ENCODE peak calls at places on chromosomes 7 and 10, in six cellular contexts. One of them, this sample, is unnamed.

GRCh38 chr10:121679916-121680315 is 81.7 kb upstream of the FGFR2 start:
- DNase-seq in kidney tubule cell: no peak
- DNase-seq in SW480: no peak
- DNase-seq in progenitor cell of endocrine pancreas: no peak
- DNase-seq in HCT116: no peak
- DNase-seq in aorta: no peak
- DNase-seq in this sample: no peak

GRCh38 chr10:11819027-11819426 is 4.1 kb upstream of the PROSER2 start:
- DNase-seq in kidney tubule cell: no peak
- DNase-seq in SW480: no peak
- DNase-seq in progenitor cell of endocrine pancreas: no peak
- DNase-seq in HCT116: no peak
- DNase-seq in aorta: no peak
- DNase-seq in this sample: no peak

GRCh38 chr7:41674505-41675023 is 28.3 kb downstream of the INHBA start:
- DNase-seq in kidney tubule cell: no peak
- DNase-seq in SW480: no peak
- DNase-seq in progenitor cell of endocrine pancreas: no peak
- DNase-seq in HCT116: no peak
- DNase-seq in aorta: no peak
- DNase-seq in this sample: no peak

GRCh38 chr10:110646417-110647135 is 2.4 kb downstream of the RBM20 start:
- DNase-seq in kidney tubule cell: no peak
- DNase-seq in SW480: peak; percentile 92
- DNase-seq in progenitor cell of endocrine pancreas: no peak
- DNase-seq in HCT116: no peak
- DNase-seq in aorta: no peak
- DNase-seq in this sample: no peak

GRCh38 chr10:69215405-69216176 is 4.5 kb upstream of the HKDC1 start:
- DNase-seq in kidney tubule cell: no peak
- DNase-seq in SW480: no peak
- DNase-seq in progenitor cell of endocrine pancreas: no peak
- DNase-seq in HCT116: no peak
- DNase-seq in aorta: no peak
- DNase-seq in this sample: no peak

GRCh38 chr7:94311545-94311944 is 83.2 kb upstream of the COL1A2 start:
- DNase-seq in kidney tubule cell: no peak
- DNase-seq in SW480: no peak
- DNase-seq in progenitor cell of endocrine pancreas: no peak
- DNase-seq in HCT116: no peak
- DNase-seq in aorta: no peak
- DNase-seq in this sample: no peak

GRCh38 chr7:32072397-32072796 is 2.2 kb upstream of the PDE1C start:
- DNase-seq in kidney tubule cell: no peak
- DNase-seq in SW480: no peak
- DNase-seq in progenitor cell of endocrine pancreas: no peak
- DNase-seq in HCT116: no peak
- DNase-seq in aorta: no peak
- DNase-seq in this sample: no peak

GRCh38 chr7:140231779-140232491 is 55.2 kb upstream of the KDM7A start:
- DNase-seq in kidney tubule cell: peak; percentile 12
- DNase-seq in SW480: peak; percentile 98
- DNase-seq in progenitor cell of endocrine pancreas: no peak
- DNase-seq in HCT116: no peak
- DNase-seq in aorta: no peak
- DNase-seq in this sample: no peak

GRCh38 chr7:106425017-106425719 is 140.4 kb upstream of the NAMPT start:
- DNase-seq in kidney tubule cell: peak; percentile 98
- DNase-seq in SW480: peak; percentile 26
- DNase-seq in progenitor cell of endocrine pancreas: no peak
- DNase-seq in HCT116: no peak
- DNase-seq in aorta: peak; percentile 86
- DNase-seq in this sample: no peak

GRCh38 chr10:115909037-115909436 is 364.0 kb downstream of the GFRA1 start:
- DNase-seq in kidney tubule cell: no peak
- DNase-seq in SW480: no peak
- DNase-seq in progenitor cell of endocrine pancreas: no peak
- DNase-seq in HCT116: no peak
- DNase-seq in aorta: no peak
- DNase-seq in this sample: no peak

GRCh38 chr10:3484306-3485187 is 300.5 kb downstream of the KLF6 start:
- DNase-seq in kidney tubule cell: peak; percentile 27
- DNase-seq in SW480: no peak
- DNase-seq in progenitor cell of endocrine pancreas: no peak
- DNase-seq in HCT116: no peak
- DNase-seq in aorta: no peak
- DNase-seq in this sample: no peak

GRCh38 chr10:76523798-76524231 is 1092.4 kb downstream of the LRMDA start:
- DNase-seq in kidney tubule cell: no peak
- DNase-seq in SW480: no peak
- DNase-seq in progenitor cell of endocrine pancreas: no peak
- DNase-seq in HCT116: no peak
- DNase-seq in aorta: no peak
- DNase-seq in this sample: no peak

GRCh38 chr7:150830957-150831356 is 21.4 kb upstream of the AOC1 start:
- DNase-seq in kidney tubule cell: no peak
- DNase-seq in SW480: peak; percentile 95
- DNase-seq in progenitor cell of endocrine pancreas: no peak
- DNase-seq in HCT116: no peak
- DNase-seq in aorta: no peak
- DNase-seq in this sample: peak; percentile 94

GRCh38 chr10:94383515-94383914 is 18.8 kb upstream of the TBC1D12 start:
- DNase-seq in kidney tubule cell: no peak
- DNase-seq in SW480: no peak
- DNase-seq in progenitor cell of endocrine pancreas: no peak
- DNase-seq in HCT116: no peak
- DNase-seq in aorta: no peak
- DNase-seq in this sample: no peak

GRCh38 chr10:28777911-28778310 is 100.6 kb downstream of the BAMBI start:
- DNase-seq in kidney tubule cell: peak; percentile 55
- DNase-seq in SW480: no peak
- DNase-seq in progenitor cell of endocrine pancreas: no peak
- DNase-seq in HCT116: no peak
- DNase-seq in aorta: no peak
- DNase-seq in this sample: no peak

GRCh38 chr7:86437951-86438450 is 205.7 kb upstream of the GRM3 start:
- DNase-seq in kidney tubule cell: no peak
- DNase-seq in SW480: no peak
- DNase-seq in progenitor cell of endocrine pancreas: no peak
- DNase-seq in HCT116: no peak
- DNase-seq in aorta: no peak
- DNase-seq in this sample: no peak

GRCh38 chr7:105439174-105439893 is 50.6 kb upstream of the SRPK2 start:
- DNase-seq in kidney tubule cell: peak; percentile 97
- DNase-seq in SW480: peak; percentile 79
- DNase-seq in progenitor cell of endocrine pancreas: no peak
- DNase-seq in HCT116: no peak
- DNase-seq in aorta: no peak
- DNase-seq in this sample: no peak

GRCh38 chr7:131507592-131508331 is 48.7 kb downstream of the PODXL start:
- DNase-seq in kidney tubule cell: peak; percentile 76
- DNase-seq in SW480: peak; percentile 64
- DNase-seq in progenitor cell of endocrine pancreas: peak; percentile 71
- DNase-seq in HCT116: peak; percentile 44
- DNase-seq in aorta: peak; percentile 90
- DNase-seq in this sample: peak; percentile 66

GRCh38 chr7:43550427-43550826 is 32.5 kb upstream of the STK17A start:
- DNase-seq in kidney tubule cell: no peak
- DNase-seq in SW480: no peak
- DNase-seq in progenitor cell of endocrine pancreas: no peak
- DNase-seq in HCT116: no peak
- DNase-seq in aorta: no peak
- DNase-seq in this sample: no peak

GRCh38 chr7:118250860-118251494 is 26.5 kb downstream of the ANKRD7 start:
- DNase-seq in kidney tubule cell: no peak
- DNase-seq in SW480: no peak
- DNase-seq in progenitor cell of endocrine pancreas: no peak
- DNase-seq in HCT116: no peak
- DNase-seq in aorta: no peak
- DNase-seq in this sample: no peak

GRCh38 chr10:35416628-35417625 is 80.6 kb downstream of the CCNY start:
- DNase-seq in kidney tubule cell: peak; percentile 61
- DNase-seq in SW480: no peak
- DNase-seq in progenitor cell of endocrine pancreas: no peak
- DNase-seq in HCT116: no peak
- DNase-seq in aorta: no peak
- DNase-seq in this sample: peak; percentile 82

GRCh38 chr10:131786756-131787605 is 113.8 kb upstream of the PPP2R2D start:
- DNase-seq in kidney tubule cell: peak; percentile 46
- DNase-seq in SW480: peak; percentile 7
- DNase-seq in progenitor cell of endocrine pancreas: no peak
- DNase-seq in HCT116: peak; percentile 8
- DNase-seq in aorta: no peak
- DNase-seq in this sample: peak; percentile 13

GRCh38 chr7:128030999-128031681 is at the start of gene LRRC4:
- DNase-seq in kidney tubule cell: peak; percentile 50
- DNase-seq in SW480: no peak
- DNase-seq in progenitor cell of endocrine pancreas: peak; percentile 45
- DNase-seq in HCT116: no peak
- DNase-seq in aorta: no peak
- DNase-seq in this sample: peak; percentile 6

GRCh38 chr10:132107947-132108877 is 42.5 kb downstream of the JAKMIP3 start:
- DNase-seq in kidney tubule cell: no peak
- DNase-seq in SW480: no peak
- DNase-seq in progenitor cell of endocrine pancreas: no peak
- DNase-seq in HCT116: no peak
- DNase-seq in aorta: no peak
- DNase-seq in this sample: no peak

GRCh38 chr10:14562615-14563214 is 212.0 kb downstream of the FAM107B start:
- DNase-seq in kidney tubule cell: no peak
- DNase-seq in SW480: no peak
- DNase-seq in progenitor cell of endocrine pancreas: no peak
- DNase-seq in HCT116: no peak
- DNase-seq in aorta: no peak
- DNase-seq in this sample: no peak

GRCh38 chr10:116353817-116354216 is 29.6 kb downstream of the CCDC172 start:
- DNase-seq in kidney tubule cell: no peak
- DNase-seq in SW480: no peak
- DNase-seq in progenitor cell of endocrine pancreas: no peak
- DNase-seq in HCT116: no peak
- DNase-seq in aorta: no peak
- DNase-seq in this sample: no peak

GRCh38 chr10:5219262-5219661 is 22.6 kb downstream of the AKR1C4 start:
- DNase-seq in kidney tubule cell: no peak
- DNase-seq in SW480: no peak
- DNase-seq in progenitor cell of endocrine pancreas: no peak
- DNase-seq in HCT116: no peak
- DNase-seq in aorta: no peak
- DNase-seq in this sample: no peak

GRCh38 chr7:22586806-22587180 is 86.8 kb upstream of the STEAP1B start:
- DNase-seq in kidney tubule cell: peak; percentile 67
- DNase-seq in SW480: peak; percentile 44
- DNase-seq in progenitor cell of endocrine pancreas: no peak
- DNase-seq in HCT116: no peak
- DNase-seq in aorta: no peak
- DNase-seq in this sample: no peak

GRCh38 chr10:116170815-116171250 is 102.2 kb downstream of the GFRA1 start:
- DNase-seq in kidney tubule cell: peak; percentile 32
- DNase-seq in SW480: no peak
- DNase-seq in progenitor cell of endocrine pancreas: no peak
- DNase-seq in HCT116: no peak
- DNase-seq in aorta: no peak
- DNase-seq in this sample: no peak

GRCh38 chr7:25669300-25669781 is 441.1 kb upstream of the NPVF start:
- DNase-seq in kidney tubule cell: no peak
- DNase-seq in SW480: no peak
- DNase-seq in progenitor cell of endocrine pancreas: no peak
- DNase-seq in HCT116: no peak
- DNase-seq in aorta: no peak
- DNase-seq in this sample: peak; percentile 50

GRCh38 chr10:132094581-132095234 is 29.0 kb downstream of the JAKMIP3 start:
- DNase-seq in kidney tubule cell: peak; percentile 65
- DNase-seq in SW480: peak; percentile 80
- DNase-seq in progenitor cell of endocrine pancreas: no peak
- DNase-seq in HCT116: no peak
- DNase-seq in aorta: no peak
- DNase-seq in this sample: peak; percentile 30

GRCh38 chr7:70571403-70571911 is 560.5 kb upstream of the GALNT17 start:
- DNase-seq in kidney tubule cell: peak; percentile 84
- DNase-seq in SW480: peak; percentile 33
- DNase-seq in progenitor cell of endocrine pancreas: no peak
- DNase-seq in HCT116: no peak
- DNase-seq in aorta: no peak
- DNase-seq in this sample: no peak

GRCh38 chr10:31321396-31321941 is 2.5 kb downstream of the ZEB1 start:
- DNase-seq in kidney tubule cell: no peak
- DNase-seq in SW480: peak; percentile 26
- DNase-seq in progenitor cell of endocrine pancreas: no peak
- DNase-seq in HCT116: no peak
- DNase-seq in aorta: no peak
- DNase-seq in this sample: peak; percentile 29

GRCh38 chr7:145269418-145270161 is 433.7 kb upstream of the TPK1 start:
- DNase-seq in kidney tubule cell: no peak
- DNase-seq in SW480: no peak
- DNase-seq in progenitor cell of endocrine pancreas: no peak
- DNase-seq in HCT116: no peak
- DNase-seq in aorta: no peak
- DNase-seq in this sample: no peak